ENCODE peak calls at places on chromosome 10, in ten cellular contexts. W is NCI-H2081; E is activated CD8-positive, alpha-beta T cell treated with anti-CD3 and anti-CD28 coated beads for 36 hours; Y is NCI-H2171 treated with DMSO at 0.1 percent for 48 hours; X is cerebellum; C is GM12865; J is BJ; G is neuronal stem cell; F is endothelial cell; R is germinal center. M is an unnamed sample.

GRCh38 chr10:91367558-91367957 is 42.6 kb upstream of the HECTD2 start:
- DNase-seq in X (no peak), F (no peak), C (no peak), G (no peak), E (no peak), R (no peak), J (no peak), Y (no peak), W (no peak), M (no peak)

GRCh38 chr10:74949843-74950765 is 123.7 kb downstream of the KAT6B start:
- DNase-seq in W (no peak), X (no peak), Y (no peak), E (no peak), F (no peak), C (no peak), R (no peak), G (no peak), J (no peak), M (no peak)

GRCh38 chr10:14200645-14201534 is 129.8 kb downstream of the FRMD4A start:
- DNase-seq in R (no peak), X (no peak), Y (no peak), W (no peak), C (peak; percentile 5), E (peak; percentile 39), G (no peak), F (peak; percentile 44), J (no peak), M (peak; percentile 18)

GRCh38 chr10:8275911-8276310 is 221.4 kb downstream of the GATA3 start:
- DNase-seq in E (no peak), G (no peak), F (no peak), C (no peak), W (no peak), X (no peak), Y (peak; percentile 8), R (no peak), J (no peak), M (no peak)

GRCh38 chr10:3828404-3829192 is 43.6 kb upstream of the KLF6 start:
- DNase-seq in G (no peak), J (no peak), X (no peak), W (no peak), F (no peak), E (peak; percentile 83), C (peak; percentile 69), R (no peak), Y (no peak), M (no peak)

GRCh38 chr10:31320179-31320597 is 1.2 kb downstream of the ZEB1 start:
- DNase-seq in W (no peak), R (peak; percentile 42), Y (no peak), G (peak; percentile 35), E (peak; percentile 66), F (peak; percentile 22), C (peak; percentile 84), X (peak; percentile 33), J (no peak), M (no peak)

GRCh38 chr10:97081621-97082235 is 104.0 kb downstream of the SLIT1 start:
- DNase-seq in W (no peak), F (peak; percentile 83), G (peak; percentile 87), C (peak; percentile 78), E (peak; percentile 71), J (no peak), R (peak; percentile 71), X (no peak), Y (no peak), M (no peak)

GRCh38 chr10:27143686-27144085 is 10.5 kb downstream of the YME1L1 start:
- DNase-seq in C (no peak), E (no peak), X (no peak), R (no peak), G (no peak), J (no peak), F (no peak), Y (no peak), W (no peak), M (no peak)

GRCh38 chr10:17817316-17817715 is 8.2 kb downstream of the MRC1 start:
- DNase-seq in X (no peak), W (no peak), G (no peak), J (no peak), F (no peak), E (no peak), R (no peak), C (no peak), Y (no peak), M (no peak)

M was measured in NCI-H1694.